ENCODE peak calls at places on chromosome 13, in four cellular contexts. C is AG04450, D is thoracic aorta, H is heart left ventricle. G is an unnamed sample. For H3K27me3, the result is how much of the 10 kb centered on the place peaks cover.

GRCh38 chr13:113907637-113908617 is 44.1 kb upstream of the GAS6 start:
- DNase-seq in C (peak), D (no peak), H (no peak), G (peak)

GRCh38 chr13:76812971-76813691 is 73.1 kb downstream of the KCTD12 start:
- DNase-seq in C (no peak), D (no peak), H (peak), G (no peak)

GRCh38 chr13:53010374-53011105 is 18.1 kb upstream of the OLFM4 start:
- DNase-seq in C (no peak), D (no peak), H (no peak), G (peak)

GRCh38 chr13:106337096-106337495 is 198.4 kb downstream of the EFNB2 start:
- DNase-seq in C (peak), D (no peak), H (no peak), G (peak)

GRCh38 chr13:47546963-47547345 is 454.1 kb downstream of the SUCLA2 start:
- DNase-seq in C (no peak), D (no peak), H (no peak), G (no peak)

GRCh38 chr13:49356224-49356623 is 87.6 kb downstream of the CAB39L start:
- DNase-seq in C (peak), D (no peak), H (no peak), G (peak)

GRCh38 chr13:40668335-40668734 is 1.9 kb upstream of the FOXO1 start:
- DNase-seq in C (no peak), D (no peak), H (peak), G (no peak)

GRCh38 chr13:24124789-24125476 is 35.6 kb upstream of the SPATA13 start:
- DNase-seq in C (no peak), D (no peak), H (no peak), G (no peak)

GRCh38 chr13:70311175-70311574 is 202.9 kb upstream of the KLHL1 start:
- DNase-seq in C (no peak), D (no peak), H (no peak), G (no peak)

GRCh38 chr13:114106526-114106925 is 25.9 kb downstream of the RASA3 start:
- DNase-seq in C (no peak), D (no peak), H (no peak), G (no peak)

GRCh38 chr13:32904271-32904670 is 112.0 kb upstream of the KL start:
- DNase-seq in C (no peak), D (no peak), H (no peak), G (no peak)

GRCh38 chr13:80989770-80990169 is 648.8 kb upstream of the SPRY2 start:
- DNase-seq in C (no peak), D (no peak), H (no peak), G (no peak)

GRCh38 chr13:113937497-113938140 is 36.3 kb downstream of the C13orf46 start:
- DNase-seq in C (no peak), D (no peak), H (no peak), G (no peak)

GRCh38 chr13:42649761-42650289 is 75.9 kb downstream of the TNFSF11 start:
- DNase-seq in C (no peak), D (no peak), H (no peak), G (no peak)

GRCh38 chr13:24306632-24307031 is 2.7 kb upstream of the C1QTNF9 start:
- DNase-seq in C (peak), D (no peak), H (no peak), G (no peak)

GRCh38 chr13:41458939-41459753 is 1.8 kb downstream of the RGCC start:
- DNase-seq in C (no peak), D (no peak), H (peak), G (peak)

GRCh38 chr13:37954191-37954590 is 84.6 kb upstream of the TRPC4 start:
- DNase-seq in C (no peak), D (no peak), H (no peak), G (peak)

GRCh38 chr13:98141938-98142426 is 912 bp upstream of the FARP1 start:
- DNase-seq in C (no peak), D (no peak), H (peak), G (no peak)

GRCh38 chr13:32791545-32792172 is 205.4 kb downstream of the PDS5B start:
- DNase-seq in C (no peak), D (no peak), H (no peak), G (no peak)

GRCh38 chr13:73000027-73000674 is 58.7 kb upstream of the KLF5 start:
- DNase-seq in C (no peak), D (no peak), H (no peak), G (peak)

GRCh38 chr13:40657961-40658360 is 8.5 kb downstream of the FOXO1 start:
- DNase-seq in C (no peak), D (no peak), H (no peak), G (no peak)

GRCh38 chr13:29758591-29759114 is 91.8 kb downstream of the UBL3 start:
- DNase-seq in C (no peak), D (no peak), H (peak), G (no peak)

DNA sequence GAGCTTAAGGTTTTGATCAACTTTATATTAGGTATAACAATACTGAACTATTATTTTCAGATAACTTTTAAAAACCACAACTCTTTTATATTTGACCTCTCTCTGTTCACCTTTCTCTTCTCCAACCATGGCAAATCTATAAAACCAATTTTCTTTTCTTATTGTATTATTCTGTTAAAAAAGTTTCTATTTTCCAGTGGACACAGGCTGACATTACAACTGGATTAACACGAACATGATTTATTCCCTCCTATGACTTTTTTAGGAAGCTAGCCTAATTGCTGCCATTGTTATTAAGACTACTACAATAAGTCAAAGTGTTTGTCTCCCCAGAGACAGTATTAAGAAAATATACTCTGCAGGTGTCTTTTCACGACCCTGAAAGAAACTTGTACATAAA is 2291.1 kb upstream of the PCDH20 start:
- DNase-seq in C (no peak), D (no peak), H (no peak), G (no peak)
- TF ChIP-seq CTCF in C (no peak), D (no peak), H (no peak), G (no peak)

DNA sequence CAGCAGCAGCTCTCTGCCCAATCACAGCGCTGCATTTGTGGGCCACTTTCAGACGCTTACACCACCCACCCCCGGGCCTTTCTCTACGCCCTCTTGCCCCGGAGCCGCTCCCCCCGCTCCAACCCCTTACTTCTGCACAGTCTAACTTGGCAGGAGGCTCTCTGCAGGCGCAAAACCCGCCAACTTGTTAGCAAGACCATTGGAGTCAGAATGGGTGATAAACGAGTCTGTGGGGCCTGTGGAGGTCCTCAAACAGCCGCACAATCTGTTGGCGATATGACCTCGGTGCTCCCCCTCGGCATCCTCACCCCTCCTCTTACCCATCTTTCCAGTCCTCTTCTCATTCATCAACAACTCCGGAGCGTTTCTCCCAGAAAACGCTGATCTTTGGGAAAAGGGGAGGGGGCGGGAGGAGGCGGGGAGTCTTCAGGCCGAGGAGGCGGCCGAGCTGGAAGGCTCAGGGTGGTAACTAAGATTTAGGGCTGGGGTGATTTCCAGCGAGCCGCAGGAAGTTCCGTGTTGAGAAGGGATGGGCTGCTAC is 4.2 kb downstream of the SOX21 start:
- DNase-seq in C (no peak), D (no peak), H (no peak), G (no peak)
- H3K27ac ChIP-seq in C (no peak), D (no peak), H (no peak), G (no peak)

GRCh38 chr13:95553271-95553588 is 710 bp downstream of the CLDN10 start:
- DNase-seq in C (no peak), D (no peak), H (no peak), G (no peak)
- H3K27me3 ChIP-seq in C (half or more), D (under half), H (under half), G (half or more)

GRCh38 chr13:83796364-83796763 is 85.9 kb downstream of the SLITRK1 start:
- DNase-seq in C (no peak), D (no peak), H (no peak), G (no peak)

GRCh38 chr13:83794627-83795026 is 87.6 kb downstream of the SLITRK1 start:
- DNase-seq in C (no peak), D (no peak), H (no peak), G (no peak)

GRCh38 chr13:83798731-83799130 is 83.5 kb downstream of the SLITRK1 start:
- DNase-seq in C (no peak), D (no peak), H (no peak), G (peak)
- TF ChIP-seq CTCF in C (no peak), D (no peak), H (no peak), G (no peak)

DNA sequence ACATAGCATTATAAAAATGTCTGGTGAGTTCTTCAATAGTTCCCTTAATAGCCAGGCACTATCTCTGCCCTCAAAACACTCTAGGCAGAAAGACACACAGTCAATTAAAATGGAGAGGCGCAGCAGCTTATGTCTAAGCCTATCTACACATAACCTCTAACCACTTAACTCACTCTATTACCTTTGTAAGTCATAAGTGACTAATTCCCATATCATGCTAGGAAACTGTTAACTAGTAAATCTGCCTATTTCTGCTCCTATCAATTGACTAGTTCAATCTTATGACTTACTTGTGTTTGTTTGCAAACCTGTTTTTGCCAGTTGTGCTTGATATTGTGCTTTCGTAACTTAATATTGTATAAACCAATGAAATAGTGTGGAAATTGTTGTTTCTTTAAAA is 3.2 kb downstream of the CCDC122 start:
- DNase-seq in C (no peak), D (no peak), H (no peak), G (no peak)
- H3K27ac ChIP-seq in C (no peak), D (no peak), H (no peak), G (no peak)

GRCh38 chr13:99975626-99976025 is 4.1 kb upstream of the ZIC5 start:
- DNase-seq in C (no peak), D (no peak), H (no peak), G (no peak)
- H3K27me3 ChIP-seq in C (half or more), D (half or more), H (half or more), G (half or more)

DNA sequence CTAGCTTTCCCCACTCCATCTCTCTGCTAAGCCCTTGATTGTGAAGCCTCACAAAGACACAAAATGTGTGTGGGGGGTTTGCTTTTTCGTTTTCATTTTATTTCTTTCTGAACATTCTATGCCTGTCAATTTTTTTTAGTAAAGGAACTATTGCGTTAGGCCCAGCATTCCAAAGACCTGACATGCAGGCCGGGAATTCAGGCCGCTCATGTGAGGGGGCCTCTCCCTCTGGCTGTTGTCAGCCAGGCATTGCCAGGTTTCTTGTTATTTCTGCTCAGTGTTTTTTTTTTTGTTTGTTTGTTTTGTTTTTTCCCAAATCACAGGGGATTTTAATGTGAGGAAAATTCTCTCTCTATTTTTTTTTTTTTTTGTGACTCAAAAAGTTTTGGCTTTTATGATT is 10.3 kb upstream of the MEDAG start:
- DNase-seq in C (peak), D (peak), H (no peak), G (peak)
- TF ChIP-seq CTCF in C (peak), D (no peak), H (no peak), G (no peak)

DNA sequence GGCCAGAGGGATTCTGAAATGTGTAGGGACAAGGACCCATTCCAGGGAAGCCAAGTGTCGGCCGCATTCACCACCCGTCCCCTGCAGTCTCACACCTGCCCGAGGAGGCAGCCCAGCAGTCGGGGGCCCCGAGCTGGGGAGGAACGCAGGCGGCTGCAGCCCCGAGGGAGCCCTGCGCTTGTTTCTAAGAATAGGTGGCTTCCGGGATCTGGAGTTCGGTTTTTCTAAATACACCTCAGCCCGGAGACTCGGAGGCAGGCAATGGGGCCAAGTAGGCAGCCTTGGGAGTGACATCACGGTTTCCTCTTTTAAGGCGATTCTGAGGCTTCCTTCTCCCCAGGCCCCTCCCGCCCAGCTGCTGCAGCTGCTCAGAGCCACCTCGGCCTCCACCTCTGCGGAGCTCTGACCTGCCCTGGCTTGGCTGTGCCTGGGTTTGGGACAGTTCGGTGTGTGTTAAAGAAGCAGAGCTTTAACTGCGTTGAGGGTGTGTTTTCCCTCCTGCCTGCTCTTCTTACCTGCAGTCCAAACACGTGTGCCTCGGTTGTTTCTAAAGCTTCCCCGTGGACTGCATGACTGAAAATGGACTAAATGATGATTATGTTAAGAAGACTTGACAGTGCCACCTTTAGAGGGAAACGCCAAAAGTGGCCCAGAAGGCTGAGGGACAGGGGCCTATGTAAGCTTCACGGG is 80.5 kb downstream of the COL4A2 start:
- DNase-seq in C (no peak), D (peak), H (peak), G (peak)
- H3K27ac ChIP-seq in C (peak), D (peak), H (peak), G (peak)

GRCh38 chr13:112052213-112052612 is 14.7 kb upstream of the SOX1 start:
- DNase-seq in C (no peak), D (no peak), H (no peak), G (no peak)
- H3K27me3 ChIP-seq in C (under half), D (under half), H (under half), G (half or more)

G was measured in foreskin keratinocyte.